ENCODE peak calls at places on chromosomes 2 and 18, in seven cellular contexts. K is mesenchymal stem cell, Y is IMR-90, C is neuronal stem cell, X is mesendoderm, P is H9, L is H1. B is an unnamed sample.

GRCh38 chr2:136253288-136254004 is 135.5 kb upstream of the CXCR4 start:
- DNase-seq in K (no peak), Y (no peak), C (no peak), X (no peak), P (no peak), L (no peak), B (no peak)

GRCh38 chr2:54419855-54420550 is 36.1 kb upstream of the SPTBN1 start:
- DNase-seq in K (no peak), Y (no peak), C (no peak), X (no peak), P (no peak), L (no peak), B (no peak)

GRCh38 chr18:66558773-66559172 is 45.1 kb downstream of the CDH19 start:
- DNase-seq in K (peak), Y (no peak), C (no peak), X (no peak), P (no peak), L (no peak), B (no peak)

GRCh38 chr18:58484989-58485962 is 143.6 kb downstream of the ALPK2 start:
- DNase-seq in K (no peak), Y (no peak), C (peak), X (peak), P (peak), L (no peak), B (peak)

GRCh38 chr2:54106631-54107454 is 8.6 kb upstream of the ACYP2 start:
- DNase-seq in K (peak), Y (peak), C (no peak), X (peak), P (no peak), L (no peak), B (peak)

GRCh38 chr2:128412181-128412871 is 93.7 kb upstream of the HS6ST1 start:
- DNase-seq in K (no peak), Y (no peak), C (no peak), X (no peak), P (peak), L (no peak), B (no peak)

GRCh38 chr2:182652326-182652725 is 63.7 kb upstream of the DNAJC10 start:
- DNase-seq in K (no peak), Y (no peak), C (no peak), X (no peak), P (no peak), L (no peak), B (peak)

GRCh38 chr2:216031960-216032689 is 18.8 kb upstream of the MREG start:
- DNase-seq in K (peak), Y (peak), C (no peak), X (no peak), P (no peak), L (no peak), B (no peak)

GRCh38 chr2:240183370-240184197 is 43.1 kb upstream of the OTOS start:
- DNase-seq in K (no peak), Y (no peak), C (no peak), X (no peak), P (no peak), L (no peak), B (no peak)

GRCh38 chr2:207315131-207315530 is 149.4 kb upstream of the KLF7 start:
- DNase-seq in K (no peak), Y (peak), C (no peak), X (no peak), P (no peak), L (no peak), B (no peak)

GRCh38 chr2:108907822-108908716 is 81.0 kb downstream of the EDAR start:
- DNase-seq in K (no peak), Y (no peak), C (no peak), X (no peak), P (peak), L (no peak), B (no peak)

GRCh38 chr18:60417946-60418345 is 45.4 kb upstream of the MC4R start:
- DNase-seq in K (no peak), Y (no peak), C (no peak), X (no peak), P (no peak), L (no peak), B (no peak)

GRCh38 chr18:10453885-10454772 is at the start of gene APCDD1:
- DNase-seq in K (peak), Y (no peak), C (peak), X (peak), P (peak), L (no peak), B (peak)

GRCh38 chr2:25043241-25043867 is 1.5 kb downstream of the EFR3B start:
- DNase-seq in K (peak), Y (peak), C (peak), X (peak), P (peak), L (no peak), B (no peak)

GRCh38 chr18:56516769-56517168 is 121.6 kb downstream of the TXNL1 start:
- DNase-seq in K (no peak), Y (peak), C (no peak), X (no peak), P (no peak), L (no peak), B (no peak)

GRCh38 chr2:38163006-38163405 is 87.1 kb upstream of the CYP1B1 start:
- DNase-seq in K (no peak), Y (no peak), C (no peak), X (no peak), P (no peak), L (no peak), B (no peak)

GRCh38 chr2:100692381-100692780 is 127.6 kb upstream of the NPAS2 start:
- DNase-seq in K (no peak), Y (no peak), C (no peak), X (no peak), P (no peak), L (no peak), B (no peak)

GRCh38 chr18:58901143-58901542 is 36.5 kb downstream of the ZNF532 start:
- DNase-seq in K (no peak), Y (no peak), C (no peak), X (no peak), P (no peak), L (no peak), B (no peak)

DNA sequence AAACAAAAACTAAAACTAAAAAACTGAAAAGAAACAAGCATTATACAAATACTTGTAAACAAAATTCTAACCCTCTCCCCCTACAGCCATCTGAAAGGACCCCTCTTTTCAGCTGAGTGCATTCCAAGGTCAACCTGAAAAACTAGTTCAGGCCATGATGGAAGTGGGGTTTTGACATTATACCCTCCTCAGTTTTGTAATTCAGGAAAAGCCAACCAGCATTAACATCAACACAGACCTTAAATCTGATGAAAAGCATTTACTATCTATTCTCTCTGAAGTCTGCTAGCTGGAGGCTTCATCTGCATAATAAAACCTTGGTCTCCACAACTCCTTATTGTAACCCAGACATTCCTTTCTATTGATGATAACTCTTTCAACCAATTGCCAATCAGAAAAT is 302.2 kb downstream of the CNTNAP5 start:
- DNase-seq in K (no peak), Y (no peak), C (no peak), X (no peak), P (no peak), L (peak), B (no peak)
- H2AK5ac ChIP-seq in K (no peak), Y (no peak), C (no peak), X (no peak), P (no peak), L (no peak), B (no peak)

GRCh38 chr18:49813321-49814146 is at the start of gene ACAA2:
- DNase-seq in K (peak), Y (peak), C (peak), X (peak), P (peak), L (no peak), B (peak)

GRCh38 chr18:49813071-49813320 is 337 bp downstream of the ACAA2 start:
- DNase-seq in K (peak), Y (peak), C (no peak), X (peak), P (no peak), L (no peak), B (peak)

GRCh38 chr18:49814147-49814499 is 790 bp upstream of the ACAA2 start:
- DNase-seq in K (peak), Y (peak), C (peak), X (peak), P (peak), L (no peak), B (peak)

GRCh38 chr18:49811151-49811938 is 2.0 kb downstream of the ACAA2 start:
- DNase-seq in K (no peak), Y (no peak), C (no peak), X (peak), P (no peak), L (no peak), B (no peak)

GRCh38 chr18:49812321-49813070 is 837 bp downstream of the ACAA2 start:
- DNase-seq in K (peak), Y (peak), C (no peak), X (no peak), P (no peak), L (no peak), B (no peak)
- H2BK5ac ChIP-seq in K (no peak), Y (peak), C (no peak), X (no peak), P (no peak), L (peak), B (peak)

GRCh38 chr2:65383571-65384488 is 48.6 kb downstream of the SPRED2 start:
- DNase-seq in K (peak), Y (peak), C (no peak), X (no peak), P (no peak), L (no peak), B (no peak)

GRCh38 chr2:65382323-65382722 is 50.1 kb downstream of the SPRED2 start:
- DNase-seq in K (peak), Y (no peak), C (no peak), X (no peak), P (no peak), L (no peak), B (no peak)

GRCh38 chr2:65380243-65380642 is 52.2 kb downstream of the SPRED2 start:
- DNase-seq in K (peak), Y (no peak), C (no peak), X (no peak), P (no peak), L (no peak), B (peak)

GRCh38 chr2:65381607-65382032 is 50.8 kb downstream of the SPRED2 start:
- DNase-seq in K (peak), Y (no peak), C (no peak), X (no peak), P (no peak), L (no peak), B (no peak)

DNA sequence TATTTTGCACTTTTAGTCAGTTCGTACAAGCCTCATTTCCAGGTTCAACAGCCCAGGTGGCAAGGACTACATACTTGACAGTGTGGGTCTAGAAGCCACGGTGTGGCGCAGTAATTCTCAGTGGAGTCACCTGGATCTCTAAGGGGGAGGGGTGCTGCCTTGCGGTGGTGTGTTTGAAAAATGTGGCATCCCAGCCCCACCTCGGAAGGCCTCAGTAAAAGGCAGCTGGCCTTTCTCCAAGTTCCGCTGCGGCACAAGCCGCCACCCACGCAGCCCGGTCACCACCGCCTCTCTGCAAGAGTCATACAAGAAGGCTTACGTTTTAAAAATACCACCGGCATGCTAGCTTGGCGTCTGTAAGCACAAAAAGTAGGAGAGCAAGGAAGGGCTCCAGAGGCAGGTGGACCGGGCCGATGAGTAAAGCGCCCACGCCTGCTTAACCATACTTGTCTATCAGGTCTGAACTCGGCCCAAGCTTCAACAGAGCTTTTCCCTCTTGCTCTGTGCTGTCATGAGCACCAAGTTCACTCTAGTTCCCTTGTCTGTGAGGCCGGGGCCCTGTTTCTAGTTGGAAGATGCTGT is 49.5 kb downstream of the SPRED2 start:
- DNase-seq in K (peak), Y (peak), C (no peak), X (no peak), P (peak), L (no peak), B (peak)
- H2AK5ac ChIP-seq in K (peak), Y (peak), C (no peak), X (no peak), P (no peak), L (no peak), B (no peak)

GRCh38 chr2:234544659-234545611 is 48.1 kb upstream of the ARL4C start:
- DNase-seq in K (peak), Y (peak), C (peak), X (peak), P (peak), L (peak), B (peak)

GRCh38 chr2:234550511-234551107 is 53.7 kb upstream of the ARL4C start:
- DNase-seq in K (peak), Y (peak), C (peak), X (peak), P (peak), L (peak), B (peak)

GRCh38 chr2:234546770-234547169 is 49.9 kb upstream of the ARL4C start:
- DNase-seq in K (no peak), Y (no peak), C (no peak), X (no peak), P (peak), L (no peak), B (no peak)

GRCh38 chr2:234550056-234550455 is 53.2 kb upstream of the ARL4C start:
- DNase-seq in K (no peak), Y (no peak), C (no peak), X (no peak), P (no peak), L (no peak), B (no peak)

DNA sequence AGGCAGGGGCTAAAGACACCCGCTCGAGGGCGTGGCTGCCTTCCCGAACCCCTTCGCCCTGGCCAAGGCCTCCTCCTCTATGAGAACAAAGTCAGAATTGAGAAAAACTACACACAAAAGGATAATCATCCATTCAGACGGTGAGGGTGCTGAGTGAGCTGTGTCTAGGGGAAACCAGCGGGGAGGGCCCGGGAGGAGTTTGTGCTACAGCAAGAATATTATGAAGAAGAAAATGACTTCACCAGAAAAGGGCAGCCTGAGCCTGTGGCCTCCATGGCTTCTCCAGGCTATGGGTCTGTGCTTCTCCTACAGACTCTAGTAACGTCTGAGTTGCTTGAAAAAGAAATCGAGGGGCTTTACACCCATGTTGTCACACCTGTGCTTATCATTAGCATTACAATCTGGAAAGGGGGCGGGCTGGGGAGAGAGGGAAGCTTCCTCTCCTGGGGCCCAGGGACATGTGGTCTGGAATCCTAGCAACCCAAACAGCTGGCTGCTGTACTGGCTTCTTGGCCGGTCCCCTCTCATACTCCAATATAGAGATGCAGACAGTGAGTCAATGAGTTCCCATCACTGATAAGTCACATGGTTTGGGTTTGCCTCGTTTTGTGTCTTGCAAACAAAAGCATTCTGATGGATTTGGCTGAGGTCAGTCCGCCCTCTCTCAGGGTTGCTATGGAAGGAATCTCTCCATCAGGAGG is 52.0 kb upstream of the ARL4C start:
- DNase-seq in K (peak), Y (peak), C (no peak), X (peak), P (peak), L (no peak), B (no peak)
- H2BK5ac ChIP-seq in K (no peak), Y (no peak), C (no peak), X (no peak), P (no peak), L (peak), B (no peak)

GRCh38 chr2:15869871-15870270 is 70.5 kb upstream of the MYCN start:
- DNase-seq in K (no peak), Y (no peak), C (no peak), X (no peak), P (no peak), L (no peak), B (no peak)
- H2AK5ac ChIP-seq in K (no peak), Y (no peak), C (no peak), X (no peak), P (no peak), L (no peak), B (no peak)

DNA sequence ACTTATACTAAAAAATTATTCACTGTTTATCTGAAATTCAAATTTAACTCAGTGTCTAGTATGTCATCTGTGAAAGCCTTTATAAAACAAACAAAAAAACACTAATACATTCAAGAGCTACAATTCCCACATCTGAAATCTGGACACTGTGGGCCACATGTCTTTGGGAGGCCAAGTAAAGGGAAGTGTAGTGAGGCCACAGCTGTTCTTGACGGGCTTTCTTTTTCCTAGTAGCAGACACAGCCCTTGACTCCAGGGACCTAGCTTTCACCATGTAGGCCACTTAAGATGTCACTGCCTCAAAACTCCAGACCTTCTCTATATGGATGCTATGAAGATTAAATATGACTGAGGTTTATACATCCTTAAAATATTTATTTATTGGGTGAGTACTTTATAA is 91.1 kb downstream of the RBMS1 start:
- DNase-seq in K (peak), Y (no peak), C (no peak), X (no peak), P (no peak), L (no peak), B (no peak)
- H2BK5ac ChIP-seq in K (no peak), Y (peak), C (no peak), X (no peak), P (no peak), L (no peak), B (no peak)

DNA sequence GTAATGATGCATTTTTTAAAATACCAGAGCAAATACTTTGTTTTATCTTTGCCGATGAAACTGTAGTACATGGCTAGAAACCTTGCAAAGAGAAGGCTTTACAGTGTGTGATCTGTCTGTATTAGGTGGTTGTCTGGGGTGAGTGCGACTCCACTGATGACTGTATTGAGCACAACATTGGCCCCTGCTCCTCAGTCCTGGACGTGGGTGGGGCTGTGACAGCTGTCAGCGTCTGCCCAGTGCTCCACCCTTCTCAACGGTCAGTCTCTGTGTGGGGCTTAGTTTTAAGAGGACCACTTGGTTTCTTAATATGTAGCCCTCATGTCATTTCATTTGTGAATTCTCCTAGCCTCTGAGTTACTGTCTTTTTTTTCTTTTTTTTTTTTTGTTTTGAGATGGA is 17.4 kb upstream of the MOCOS start:
- DNase-seq in K (no peak), Y (no peak), C (no peak), X (no peak), P (no peak), L (no peak), B (no peak)
- H2AK5ac ChIP-seq in K (no peak), Y (no peak), C (no peak), X (no peak), P (no peak), L (no peak), B (no peak)

GRCh38 chr2:146669735-146670134 is 1175.1 kb upstream of the ACVR2A start:
- DNase-seq in K (no peak), Y (no peak), C (no peak), X (no peak), P (no peak), L (no peak), B (no peak)
- H2BK5ac ChIP-seq in K (no peak), Y (no peak), C (no peak), X (no peak), P (no peak), L (no peak), B (no peak)